ENCODE peak calls at places on chromosomes 2 and 18, in eight cellular contexts. One of them, this sample, is unnamed.

GRCh38 chr2:64439194-64439593 is 14.8 kb upstream of the LGALSL start:
- DNase-seq in stimulated activated CD4-positive, alpha-beta T cell treated with anti-CD3 and anti-CD28 coated beads, TNF-alpha, amount 100 ng/mL, for 24 hours: no peak
- DNase-seq in Karpas-422: no peak
- DNase-seq in activated T-helper 2 cell treated with anti-CD3 and anti-CD28 coated beads, Interferon-gamma antibody, Interleukin-2, Interleukin-4, amounts not matched to agents 10 μg/mL and 5 μg/mL and 100 μg/mL, durations not matched to agents 14 hours and 24 hours and 36 hours: no peak
- DNase-seq in left ventricle myocardium inferior: no peak
- DNase-seq in activated CD4-positive, alpha-beta T cell treated with anti-CD3 and anti-CD28 coated beads for 36 hours: no peak
- DNase-seq in NCI-H2081 treated with DMSO at 0.1 percent for 48 hours: no peak
- DNase-seq in tibial artery: no peak
- DNase-seq in this sample: no peak

GRCh38 chr2:45257820-45258219 is 248.6 kb upstream of the SIX2 start:
- DNase-seq in stimulated activated CD4-positive, alpha-beta T cell treated with anti-CD3 and anti-CD28 coated beads, TNF-alpha, amount 100 ng/mL, for 24 hours: no peak
- DNase-seq in Karpas-422: no peak
- DNase-seq in activated T-helper 2 cell treated with anti-CD3 and anti-CD28 coated beads, Interferon-gamma antibody, Interleukin-2, Interleukin-4, amounts not matched to agents 10 μg/mL and 5 μg/mL and 100 μg/mL, durations not matched to agents 14 hours and 24 hours and 36 hours: no peak
- DNase-seq in left ventricle myocardium inferior: no peak
- DNase-seq in activated CD4-positive, alpha-beta T cell treated with anti-CD3 and anti-CD28 coated beads for 36 hours: no peak
- DNase-seq in NCI-H2081 treated with DMSO at 0.1 percent for 48 hours: no peak
- DNase-seq in tibial artery: no peak
- DNase-seq in this sample: no peak

GRCh38 chr2:220674033-220674432 is 898.1 kb downstream of the EPHA4 start:
- DNase-seq in stimulated activated CD4-positive, alpha-beta T cell treated with anti-CD3 and anti-CD28 coated beads, TNF-alpha, amount 100 ng/mL, for 24 hours: no peak
- DNase-seq in Karpas-422: no peak
- DNase-seq in activated T-helper 2 cell treated with anti-CD3 and anti-CD28 coated beads, Interferon-gamma antibody, Interleukin-2, Interleukin-4, amounts not matched to agents 10 μg/mL and 5 μg/mL and 100 μg/mL, durations not matched to agents 14 hours and 24 hours and 36 hours: no peak
- DNase-seq in left ventricle myocardium inferior: no peak
- DNase-seq in activated CD4-positive, alpha-beta T cell treated with anti-CD3 and anti-CD28 coated beads for 36 hours: no peak
- DNase-seq in NCI-H2081 treated with DMSO at 0.1 percent for 48 hours: no peak
- DNase-seq in tibial artery: no peak
- DNase-seq in this sample: no peak

GRCh38 chr18:24515721-24516120 is 55.3 kb downstream of the HRH4 start:
- DNase-seq in stimulated activated CD4-positive, alpha-beta T cell treated with anti-CD3 and anti-CD28 coated beads, TNF-alpha, amount 100 ng/mL, for 24 hours: no peak
- DNase-seq in Karpas-422: no peak
- DNase-seq in activated T-helper 2 cell treated with anti-CD3 and anti-CD28 coated beads, Interferon-gamma antibody, Interleukin-2, Interleukin-4, amounts not matched to agents 10 μg/mL and 5 μg/mL and 100 μg/mL, durations not matched to agents 14 hours and 24 hours and 36 hours: no peak
- DNase-seq in left ventricle myocardium inferior: no peak
- DNase-seq in activated CD4-positive, alpha-beta T cell treated with anti-CD3 and anti-CD28 coated beads for 36 hours: no peak
- DNase-seq in NCI-H2081 treated with DMSO at 0.1 percent for 48 hours: no peak
- DNase-seq in tibial artery: no peak
- DNase-seq in this sample: no peak

GRCh38 chr2:201622306-201622705 is 21.0 kb downstream of the TMEM237 start:
- DNase-seq in stimulated activated CD4-positive, alpha-beta T cell treated with anti-CD3 and anti-CD28 coated beads, TNF-alpha, amount 100 ng/mL, for 24 hours: no peak
- DNase-seq in Karpas-422: no peak
- DNase-seq in activated T-helper 2 cell treated with anti-CD3 and anti-CD28 coated beads, Interferon-gamma antibody, Interleukin-2, Interleukin-4, amounts not matched to agents 10 μg/mL and 5 μg/mL and 100 μg/mL, durations not matched to agents 14 hours and 24 hours and 36 hours: no peak
- DNase-seq in left ventricle myocardium inferior: no peak
- DNase-seq in activated CD4-positive, alpha-beta T cell treated with anti-CD3 and anti-CD28 coated beads for 36 hours: no peak
- DNase-seq in NCI-H2081 treated with DMSO at 0.1 percent for 48 hours: no peak
- DNase-seq in tibial artery: no peak
- DNase-seq in this sample: no peak

GRCh38 chr2:31246184-31246852 is 12.4 kb downstream of the EHD3 start:
- DNase-seq in stimulated activated CD4-positive, alpha-beta T cell treated with anti-CD3 and anti-CD28 coated beads, TNF-alpha, amount 100 ng/mL, for 24 hours: no peak
- DNase-seq in Karpas-422: peak
- DNase-seq in activated T-helper 2 cell treated with anti-CD3 and anti-CD28 coated beads, Interferon-gamma antibody, Interleukin-2, Interleukin-4, amounts not matched to agents 10 μg/mL and 5 μg/mL and 100 μg/mL, durations not matched to agents 14 hours and 24 hours and 36 hours: no peak
- DNase-seq in left ventricle myocardium inferior: no peak
- DNase-seq in activated CD4-positive, alpha-beta T cell treated with anti-CD3 and anti-CD28 coated beads for 36 hours: no peak
- DNase-seq in NCI-H2081 treated with DMSO at 0.1 percent for 48 hours: no peak
- DNase-seq in tibial artery: no peak
- DNase-seq in this sample: no peak

GRCh38 chr2:240624950-240625621 is at the start of gene GPR35:
- DNase-seq in stimulated activated CD4-positive, alpha-beta T cell treated with anti-CD3 and anti-CD28 coated beads, TNF-alpha, amount 100 ng/mL, for 24 hours: peak
- DNase-seq in Karpas-422: peak
- DNase-seq in activated T-helper 2 cell treated with anti-CD3 and anti-CD28 coated beads, Interferon-gamma antibody, Interleukin-2, Interleukin-4, amounts not matched to agents 10 μg/mL and 5 μg/mL and 100 μg/mL, durations not matched to agents 14 hours and 24 hours and 36 hours: peak
- DNase-seq in left ventricle myocardium inferior: peak
- DNase-seq in activated CD4-positive, alpha-beta T cell treated with anti-CD3 and anti-CD28 coated beads for 36 hours: peak
- DNase-seq in NCI-H2081 treated with DMSO at 0.1 percent for 48 hours: no peak
- DNase-seq in tibial artery: peak
- DNase-seq in this sample: peak

GRCh38 chr2:72999729-73000725 is 71.5 kb downstream of the SFXN5 start:
- DNase-seq in stimulated activated CD4-positive, alpha-beta T cell treated with anti-CD3 and anti-CD28 coated beads, TNF-alpha, amount 100 ng/mL, for 24 hours: no peak
- DNase-seq in Karpas-422: no peak
- DNase-seq in activated T-helper 2 cell treated with anti-CD3 and anti-CD28 coated beads, Interferon-gamma antibody, Interleukin-2, Interleukin-4, amounts not matched to agents 10 μg/mL and 5 μg/mL and 100 μg/mL, durations not matched to agents 14 hours and 24 hours and 36 hours: peak
- DNase-seq in left ventricle myocardium inferior: no peak
- DNase-seq in activated CD4-positive, alpha-beta T cell treated with anti-CD3 and anti-CD28 coated beads for 36 hours: no peak
- DNase-seq in NCI-H2081 treated with DMSO at 0.1 percent for 48 hours: no peak
- DNase-seq in tibial artery: peak
- DNase-seq in this sample: no peak